ENCODE peak calls at places on chromosomes 4 and X, in five cellular contexts. T, E, Z, A and Q are unnamed samples.

GRCh38 chr4:163495900-163496299 is 1.4 kb downstream of the TMA16 start:
- DNase-seq in T (no peak), A (peak; percentile 11), Z (no peak), E (no peak), Q (no peak)

GRCh38 chrX:4830880-4831557 is 1117.6 kb upstream of the PRKX start:
- DNase-seq in T (no peak), Z (no peak), A (no peak), E (no peak), Q (no peak)

GRCh38 chr4:73653695-73654106 is 33.5 kb upstream of the RASSF6 start:
- DNase-seq in A (peak; percentile 9), T (peak; percentile 78), E (no peak), Z (no peak), Q (peak; percentile 82)

GRCh38 chr4:25477251-25477650 is 100.2 kb downstream of the ANAPC4 start:
- DNase-seq in E (no peak), Z (no peak), T (peak; percentile 21), A (no peak), Q (no peak)

GRCh38 chr4:162061214-162061613 is 102.6 kb downstream of the FSTL5 start:
- DNase-seq in Z (no peak), E (no peak), T (peak; percentile 70), A (no peak), Q (no peak)

GRCh38 chr4:5114911-5115310 is 63.6 kb downstream of the STK32B start:
- DNase-seq in Z (no peak), T (no peak), A (no peak), E (no peak), Q (no peak)

GRCh38 chr4:103099691-103100392 is at the start of gene BDH2:
- DNase-seq in Z (peak; percentile 79), A (peak; percentile 78), E (peak; percentile 34), T (peak; percentile 99), Q (peak; percentile 90)

GRCh38 chrX:104117753-104118152 is 5.4 kb downstream of the ZCCHC18 start:
- DNase-seq in T (no peak), E (no peak), A (no peak), Z (no peak), Q (no peak)

GRCh38 chr4:176492648-176493302 is 173.0 kb downstream of the SPCS3 start:
- DNase-seq in T (peak; percentile 22), Z (no peak), A (no peak), E (no peak), Q (no peak)

GRCh38 chr4:45437381-45437780 is 686.5 kb downstream of the GABRG1 start:
- DNase-seq in Z (no peak), T (no peak), E (no peak), A (no peak), Q (no peak)

GRCh38 chr4:14749910-14750309 is 252.4 kb upstream of the CPEB2 start:
- DNase-seq in A (no peak), T (peak; percentile 68), E (no peak), Z (peak; percentile 42), Q (peak; percentile 39)

GRCh38 chr4:172356002-172356401 is 542.8 kb downstream of the GALNTL6 start:
- DNase-seq in A (no peak), E (no peak), Z (no peak), T (peak; percentile 14), Q (no peak)

GRCh38 chr4:7295201-7295916 is 103.0 kb downstream of the SORCS2 start:
- DNase-seq in A (no peak), Z (peak; percentile 55), E (peak; percentile 87), T (no peak), Q (peak; percentile 95)

GRCh38 chr4:159077702-159078495 is 25.0 kb upstream of the RAPGEF2 start:
- DNase-seq in E (no peak), Z (no peak), T (peak; percentile 72), A (no peak), Q (no peak)

GRCh38 chr4:156676116-156676851 is 295.3 kb downstream of the PDGFC start:
- DNase-seq in Z (no peak), A (no peak), E (no peak), T (no peak), Q (no peak)

GRCh38 chr4:24583451-24584174 is 741 bp downstream of the DHX15 start:
- DNase-seq in A (peak; percentile 38), T (peak; percentile 55), E (peak; percentile 17), Z (peak; percentile 69), Q (peak; percentile 58)

GRCh38 chr4:168398589-168398988 is 80.0 kb upstream of the DDX60 start:
- DNase-seq in A (no peak), T (no peak), Z (no peak), E (no peak), Q (no peak)

GRCh38 chrX:23756165-23756564 is 13.1 kb upstream of the ACOT9 start:
- DNase-seq in T (peak; percentile 66), E (peak; percentile 4), Z (peak; percentile 44), A (peak; percentile 56), Q (peak; percentile 45)

GRCh38 chr4:95548738-95549245 is at the start of gene UNC5C:
- DNase-seq in E (no peak), A (no peak), Z (peak; percentile 83), T (peak; percentile 38), Q (peak; percentile 89)

GRCh38 chrX:11478036-11478435 is 184.8 kb downstream of the AMELX start:
- DNase-seq in Z (no peak), T (no peak), A (no peak), E (no peak), Q (no peak)

GRCh38 chrX:94057385-94057784 is 383.4 kb downstream of the FAM133A start:
- DNase-seq in T (no peak), Z (no peak), A (no peak), E (no peak), Q (no peak)

GRCh38 chrX:39011454-39012204 is 210.4 kb downstream of the MID1IP1 start:
- DNase-seq in T (no peak), E (no peak), A (no peak), Z (peak; percentile 10), Q (no peak)

GRCh38 chr4:24971192-24971591 is 58.4 kb upstream of the CCDC149 start:
- DNase-seq in A (no peak), Z (no peak), E (no peak), T (no peak), Q (no peak)

GRCh38 chr4:161936625-161937133 is 227.1 kb downstream of the FSTL5 start:
- DNase-seq in A (no peak), T (peak; percentile 92), E (no peak), Z (no peak), Q (no peak)

GRCh38 chr4:137819964-137820383 is 287.7 kb upstream of the PCDH18 start:
- DNase-seq in T (peak; percentile 83), A (no peak), Z (no peak), E (no peak), Q (no peak)